ENCODE peak calls at places on chromosomes 5 and 9, in nine cellular contexts. D is M059J; H is nephron progenitor cell; U is NCI-H1417 treated with DMSO at 0.1 percent for 48 hours; A is AG09319; K is CD8-positive, alpha-beta memory T cell; L is GM04504; Y is stimulated activated CD4-positive, alpha-beta T cell treated with anti-CD3 and anti-CD28 coated beads, Interleukin-2, amount 100 ng/mL, for 48 hours; V is GM19239. N is an unnamed sample.

GRCh38 chr5:157328277-157328912 is 62.5 kb downstream of the CYFIP2 start:
- DNase-seq in Y (peak; percentile 48), A (peak; percentile 55), U (no peak), D (peak; percentile 71), V (peak; percentile 77), H (peak; percentile 65), K (peak; percentile 31), L (peak; percentile 39), N (no peak)

GRCh38 chr5:94375801-94376200 is 242.6 kb downstream of the KIAA0825 start:
- DNase-seq in Y (no peak), L (no peak), A (no peak), K (no peak), V (no peak), D (peak; percentile 12), H (no peak), U (no peak), N (peak; percentile 71)

GRCh38 chr9:136282272-136282861 is 21.5 kb downstream of the CCDC187 start:
- DNase-seq in D (no peak), K (no peak), L (no peak), H (no peak), V (no peak), U (no peak), Y (no peak), A (no peak), N (no peak)

GRCh38 chr9:91562412-91562811 is 138.8 kb upstream of the NFIL3 start:
- DNase-seq in K (no peak), V (no peak), L (no peak), H (no peak), D (no peak), U (no peak), A (no peak), Y (no peak), N (no peak)

GRCh38 chr9:32378993-32379729 is 5.3 kb upstream of the ACO1 start:
- DNase-seq in L (peak; percentile 57), U (no peak), Y (peak; percentile 41), K (peak; percentile 19), D (peak; percentile 84), A (peak; percentile 60), V (peak; percentile 21), H (peak; percentile 33), N (no peak)

GRCh38 chr5:82011761-82012160 is 39.9 kb downstream of the ATG10 start:
- DNase-seq in L (peak; percentile 12), U (no peak), H (no peak), Y (no peak), D (peak; percentile 3), K (no peak), V (no peak), A (no peak), N (no peak)

GRCh38 chr9:18504707-18505106 is 30.8 kb downstream of the ADAMTSL1 start:
- DNase-seq in D (no peak), A (no peak), Y (no peak), U (no peak), L (no peak), V (no peak), K (no peak), H (no peak), N (no peak)

GRCh38 chr9:130204341-130204740 is 32.1 kb downstream of the NCS1 start:
- DNase-seq in D (no peak), V (no peak), Y (no peak), A (no peak), H (no peak), K (no peak), L (no peak), U (no peak), N (no peak)

GRCh38 chr5:81754621-81755020 is 3.7 kb upstream of the SSBP2 start:
- DNase-seq in L (no peak), V (no peak), A (no peak), D (no peak), U (no peak), Y (no peak), K (no peak), H (no peak), N (no peak)

GRCh38 chr5:181058321-181058720 is 18.3 kb downstream of the BTNL9 start:
- DNase-seq in H (no peak), Y (no peak), L (no peak), U (no peak), K (no peak), D (no peak), V (no peak), A (no peak), N (no peak)

GRCh38 chr5:176642675-176643490 is 4.4 kb upstream of the TSPAN17 start:
- DNase-seq in D (no peak), H (no peak), A (no peak), Y (no peak), U (no peak), K (no peak), V (no peak), L (no peak), N (no peak)

GRCh38 chr5:121870489-121870888 is 18.8 kb downstream of the FTMT start:
- DNase-seq in V (no peak), A (no peak), U (no peak), Y (no peak), L (no peak), K (no peak), D (peak; percentile 4), H (no peak), N (no peak)

GRCh38 chr9:135519179-135519971 is 1.9 kb upstream of the LCN1 start:
- DNase-seq in D (no peak), L (no peak), H (no peak), V (no peak), K (no peak), U (no peak), Y (no peak), A (no peak), N (no peak)

GRCh38 chr9:92974161-92974661 is 26.9 kb downstream of the FGD3 start:
- DNase-seq in Y (no peak), L (no peak), A (no peak), D (no peak), V (no peak), U (no peak), K (no peak), H (no peak), N (no peak)

GRCh38 chr5:96871022-96871388 is 5.3 kb upstream of the ERAP2 start:
- DNase-seq in K (no peak), H (no peak), A (no peak), L (no peak), V (no peak), D (no peak), U (no peak), Y (no peak), N (no peak)

GRCh38 chr5:40356248-40356647 is 323.5 kb upstream of the PTGER4 start:
- DNase-seq in V (no peak), H (no peak), Y (no peak), A (no peak), K (no peak), U (no peak), D (no peak), L (no peak), N (no peak)

GRCh38 chr9:33778700-33779351 is 16.5 kb upstream of the PRSS3 start:
- DNase-seq in H (peak; percentile 49), Y (peak; percentile 28), K (peak; percentile 5), U (no peak), L (no peak), A (no peak), D (peak; percentile 61), V (peak; percentile 37), N (peak; percentile 32)

GRCh38 chr5:32254987-32255900 is 57.5 kb downstream of the MTMR12 start:
- DNase-seq in K (no peak), L (no peak), U (no peak), H (no peak), Y (no peak), V (no peak), D (peak; percentile 22), A (peak; percentile 43), N (peak; percentile 11)

GRCh38 chr5:57795203-57795602 is 312.6 kb upstream of the ACTBL2 start:
- DNase-seq in Y (no peak), K (no peak), D (no peak), U (no peak), L (no peak), H (no peak), V (no peak), A (no peak), N (no peak)

GRCh38 chr5:110335361-110336046 is 391.0 kb downstream of the TMEM232 start:
- DNase-seq in U (no peak), D (no peak), L (peak; percentile 67), K (no peak), H (no peak), V (no peak), A (peak; percentile 92), Y (no peak), N (no peak)

GRCh38 chr5:62779010-62779422 is 200.4 kb downstream of the LRRC70 start:
- DNase-seq in A (peak; percentile 31), V (peak; percentile 19), Y (no peak), K (no peak), H (peak; percentile 36), U (no peak), L (peak; percentile 31), D (peak; percentile 61), N (no peak)

GRCh38 chr9:23036416-23036815 is 589.8 kb downstream of the DMRTA1 start:
- DNase-seq in D (no peak), A (no peak), Y (no peak), L (no peak), H (no peak), V (no peak), K (no peak), U (no peak), N (no peak)

GRCh38 chr5:67194169-67194568 is 2.4 kb downstream of the CD180 start:
- DNase-seq in L (no peak), Y (no peak), D (no peak), H (no peak), A (no peak), U (no peak), V (no peak), K (no peak), N (no peak)

GRCh38 chr9:74951725-74952151 is 974 bp downstream of the C9orf40 start:
- DNase-seq in A (no peak), K (peak; percentile 38), D (peak; percentile 47), U (no peak), V (peak; percentile 6), L (peak; percentile 3), Y (peak; percentile 42), H (peak; percentile 59), N (no peak)

GRCh38 chr9:125401317-125401716 is 139.7 kb downstream of the GAPVD1 start:
- DNase-seq in H (no peak), A (no peak), D (peak; percentile 23), L (no peak), Y (no peak), K (no peak), U (no peak), V (no peak), N (no peak)

GRCh38 chr5:135629164-135629563 is 50.4 kb upstream of the CXCL14 start:
- DNase-seq in D (no peak), H (no peak), U (no peak), A (no peak), L (no peak), K (no peak), V (no peak), Y (no peak), N (no peak)

GRCh38 chr5:168404366-168404765 is 81.9 kb upstream of the RARS1 start:
- DNase-seq in L (peak; percentile 79), Y (no peak), H (no peak), A (peak; percentile 22), K (no peak), D (peak; percentile 95), V (no peak), U (no peak), N (no peak)

GRCh38 chr9:37986771-37987258 is 82.2 kb downstream of the SHB start:
- DNase-seq in H (no peak), U (no peak), L (no peak), K (no peak), D (no peak), V (no peak), A (no peak), Y (no peak), N (no peak)

GRCh38 chr9:3746296-3747275 is 220.8 kb upstream of the RFX3 start:
- DNase-seq in L (peak; percentile 74), A (no peak), Y (peak; percentile 18), K (no peak), H (no peak), U (no peak), D (peak; percentile 98), V (no peak), N (no peak)

GRCh38 chr9:117665601-117666377 is 38.4 kb upstream of the TLR4 start:
- DNase-seq in V (no peak), A (no peak), K (no peak), D (no peak), H (no peak), U (no peak), Y (no peak), L (no peak), N (no peak)

GRCh38 chr9:133491656-133491925 is 12.7 kb upstream of the SLC2A6 start:
- DNase-seq in L (no peak), H (peak; percentile 1), D (no peak), Y (no peak), A (no peak), V (no peak), K (no peak), U (no peak), N (no peak)

N was measured in NCI-H524 treated with DMSO at 0.1 percent for 48 hours.